ENCODE peak calls at places on chromosomes 6 and 20, in ten cellular contexts. B is T-helper 9 cell; L is NCI-H2171 treated with DMSO at 0.1 percent for 48 hours; D is lower leg skin; H is type B pancreatic cell; S is stimulated activated CD4-positive, alpha-beta T cell treated with anti-CD3 and anti-CD28 coated beads, TNF-alpha, amount 100 ng/mL, for 24 hours; P is activated T-cell treated with anti-CD3 and anti-CD28 coated beads, Interleukin-2, amount 50 U/mL, for 1 hour; A is AG09309; W is fibroblast of lung; K is HS-5. O is an unnamed sample.

GRCh38 chr6:5521322-5521721 is 260.0 kb downstream of the FARS2 start:
- DNase-seq in A (no peak), H (no peak), K (no peak), D (no peak), S (no peak), B (no peak), W (no peak), L (no peak), P (no peak), O (no peak)

GRCh38 chr6:109469591-109470189 is 13.3 kb downstream of the ZBTB24 start:
- DNase-seq in W (no peak), L (no peak), H (no peak), P (no peak), A (no peak), K (no peak), B (no peak), S (no peak), D (no peak), O (no peak)

GRCh38 chr6:147297663-147298313 is 93.6 kb downstream of the STXBP5 start:
- DNase-seq in D (no peak), K (no peak), P (no peak), W (peak), A (no peak), B (no peak), H (no peak), S (no peak), L (no peak), O (no peak)

GRCh38 chr6:14266266-14266665 is 148.7 kb downstream of the CD83 start:
- DNase-seq in W (no peak), A (no peak), D (no peak), H (no peak), S (no peak), K (no peak), B (no peak), L (no peak), P (no peak), O (no peak)

GRCh38 chr6:2780109-2780730 is 15.0 kb downstream of the WRNIP1 start:
- DNase-seq in K (no peak), H (no peak), A (no peak), S (no peak), B (no peak), W (no peak), D (no peak), P (no peak), L (no peak), O (no peak)

GRCh38 chr6:129748901-129749748 is 39.1 kb upstream of the ARHGAP18 start:
- DNase-seq in K (peak), D (no peak), H (no peak), P (no peak), L (no peak), S (no peak), W (peak), A (peak), B (no peak), O (no peak)

GRCh38 chr6:148657053-148657452 is 89.8 kb upstream of the UST start:
- DNase-seq in H (no peak), D (no peak), L (no peak), P (no peak), S (no peak), A (peak), K (peak), W (peak), B (no peak), O (no peak)

GRCh38 chr20:931401-931800 is 15.3 kb upstream of the ANGPT4 start:
- DNase-seq in W (no peak), B (no peak), P (no peak), S (no peak), K (no peak), D (no peak), H (no peak), L (peak), A (no peak), O (peak)

GRCh38 chr6:141659582-141659981 is 473.1 kb upstream of the GJE1 start:
- DNase-seq in H (no peak), L (no peak), B (no peak), D (no peak), A (no peak), K (no peak), W (no peak), P (no peak), S (no peak), O (no peak)

GRCh38 chr6:51350308-51350904 is 531.7 kb downstream of the TFAP2B start:
- DNase-seq in A (no peak), K (no peak), S (no peak), P (no peak), L (no peak), W (no peak), H (no peak), D (no peak), B (no peak), O (peak)

GRCh38 chr6:35139924-35140524 is 1.1 kb downstream of the TCP11 start:
- DNase-seq in P (peak), W (peak), A (no peak), D (no peak), S (peak), L (peak), H (no peak), K (no peak), B (peak), O (peak)

GRCh38 chr6:131638013-131638412 is 911 bp downstream of the ENPP3 start:
- DNase-seq in H (no peak), D (no peak), K (no peak), A (no peak), B (no peak), L (no peak), S (no peak), P (no peak), W (no peak), O (no peak)

GRCh38 chr20:1122388-1123315 is 4.2 kb downstream of the PSMF1 start:
- DNase-seq in B (no peak), P (no peak), L (peak), K (no peak), A (peak), S (no peak), H (no peak), D (peak), W (peak), O (peak)

GRCh38 chr6:93917216-93917615 is 497.9 kb upstream of the EPHA7 start:
- DNase-seq in D (no peak), L (no peak), B (no peak), W (no peak), K (no peak), P (no peak), H (no peak), S (no peak), A (no peak), O (no peak)

GRCh38 chr6:33212857-33213165 is 4.5 kb downstream of the RING1 start:
- DNase-seq in W (no peak), P (no peak), D (no peak), A (no peak), K (no peak), S (no peak), B (no peak), L (peak), H (no peak), O (no peak)

GRCh38 chr20:44849712-44850111 is 35.8 kb upstream of the YWHAB start:
- DNase-seq in S (no peak), B (no peak), K (no peak), D (no peak), W (no peak), P (no peak), L (no peak), H (no peak), A (no peak), O (no peak)

GRCh38 chr6:2829253-2829652 is 12.4 kb downstream of the SERPINB1 start:
- DNase-seq in H (no peak), W (no peak), B (no peak), L (no peak), A (no peak), D (no peak), K (no peak), P (no peak), S (no peak), O (no peak)